ENCODE peak calls at places on chromosome 9, in seven cellular contexts. One of them, this sample, is unnamed. For H3K4me1, the result is how much of the 10 kb centered on the place peaks cover.

GRCh38 chr9:8660383-8660782 is 860.8 kb upstream of the DMAC1 start:
- DNase-seq in tibial artery: peak
- DNase-seq in breast epithelium: peak
- DNase-seq in lower lobe of right lung: no peak
- DNase-seq in sigmoid colon: peak
- DNase-seq in GM23248: no peak
- DNase-seq in spleen: no peak
- DNase-seq in this sample: peak

GRCh38 chr9:108478871-108479332 is 376.9 kb downstream of the ACTL7B start:
- DNase-seq in spleen: no peak
- DNase-seq in breast epithelium: no peak
- DNase-seq in sigmoid colon: no peak
- DNase-seq in tibial artery: no peak
- DNase-seq in lower lobe of right lung: no peak
- DNase-seq in GM23248: peak
- DNase-seq in this sample: no peak

GRCh38 chr9:111429175-111429574 is 55.0 kb downstream of the ECPAS start:
- DNase-seq in tibial artery: no peak
- DNase-seq in sigmoid colon: no peak
- DNase-seq in lower lobe of right lung: no peak
- DNase-seq in GM23248: peak
- DNase-seq in breast epithelium: no peak
- DNase-seq in spleen: no peak
- DNase-seq in this sample: no peak

GRCh38 chr9:78713746-78714405 is 417.0 kb downstream of the PSAT1 start:
- DNase-seq in spleen: no peak
- DNase-seq in lower lobe of right lung: no peak
- DNase-seq in breast epithelium: no peak
- DNase-seq in tibial artery: no peak
- DNase-seq in GM23248: peak
- DNase-seq in sigmoid colon: no peak
- DNase-seq in this sample: no peak

GRCh38 chr9:115456515-115456914 is 338.6 kb upstream of the TNC start:
- DNase-seq in spleen: no peak
- DNase-seq in breast epithelium: no peak
- DNase-seq in GM23248: peak
- DNase-seq in lower lobe of right lung: no peak
- DNase-seq in sigmoid colon: no peak
- DNase-seq in tibial artery: peak
- DNase-seq in this sample: no peak

GRCh38 chr9:7273575-7273974 is 515.8 kb downstream of the KDM4C start:
- DNase-seq in breast epithelium: no peak
- DNase-seq in lower lobe of right lung: no peak
- DNase-seq in tibial artery: no peak
- DNase-seq in GM23248: peak
- DNase-seq in spleen: no peak
- DNase-seq in sigmoid colon: no peak
- DNase-seq in this sample: no peak

GRCh38 chr9:112184211-112184610 is 9.1 kb upstream of the SUSD1 start:
- DNase-seq in spleen: no peak
- DNase-seq in GM23248: no peak
- DNase-seq in breast epithelium: no peak
- DNase-seq in tibial artery: no peak
- DNase-seq in lower lobe of right lung: no peak
- DNase-seq in sigmoid colon: no peak
- DNase-seq in this sample: no peak

GRCh38 chr9:94554439-94555331 is at the start of gene PCAT7:
- DNase-seq in breast epithelium: peak
- DNase-seq in spleen: no peak
- DNase-seq in lower lobe of right lung: peak
- DNase-seq in GM23248: peak
- DNase-seq in tibial artery: no peak
- DNase-seq in sigmoid colon: no peak
- DNase-seq in this sample: peak

GRCh38 chr9:5832093-5832542 is 799 bp downstream of the ERMP1 start:
- DNase-seq in lower lobe of right lung: no peak
- DNase-seq in sigmoid colon: no peak
- DNase-seq in GM23248: peak
- DNase-seq in spleen: no peak
- DNase-seq in tibial artery: no peak
- DNase-seq in breast epithelium: no peak
- DNase-seq in this sample: no peak

GRCh38 chr9:18459958-18460584 is 13.9 kb upstream of the ADAMTSL1 start:
- DNase-seq in sigmoid colon: no peak
- DNase-seq in breast epithelium: no peak
- DNase-seq in lower lobe of right lung: no peak
- DNase-seq in GM23248: peak
- DNase-seq in spleen: no peak
- DNase-seq in tibial artery: no peak
- DNase-seq in this sample: no peak

GRCh38 chr9:101417977-101418376 is 17.6 kb downstream of the ALDOB start:
- DNase-seq in breast epithelium: no peak
- DNase-seq in tibial artery: no peak
- DNase-seq in lower lobe of right lung: no peak
- DNase-seq in spleen: no peak
- DNase-seq in sigmoid colon: no peak
- DNase-seq in GM23248: no peak
- DNase-seq in this sample: no peak

GRCh38 chr9:36937951-36938350 is 96.1 kb downstream of the PAX5 start:
- DNase-seq in breast epithelium: no peak
- DNase-seq in GM23248: no peak
- DNase-seq in spleen: no peak
- DNase-seq in sigmoid colon: no peak
- DNase-seq in lower lobe of right lung: no peak
- DNase-seq in tibial artery: no peak
- DNase-seq in this sample: no peak

GRCh38 chr9:123749580-123750202 is 180.2 kb downstream of the DENND1A start:
- DNase-seq in spleen: no peak
- DNase-seq in tibial artery: no peak
- DNase-seq in sigmoid colon: no peak
- DNase-seq in lower lobe of right lung: no peak
- DNase-seq in GM23248: no peak
- DNase-seq in breast epithelium: no peak
- DNase-seq in this sample: no peak

GRCh38 chr9:35396560-35397215 is 93.2 kb upstream of the RUSC2 start:
- DNase-seq in breast epithelium: no peak
- DNase-seq in GM23248: no peak
- DNase-seq in sigmoid colon: no peak
- DNase-seq in lower lobe of right lung: no peak
- DNase-seq in tibial artery: no peak
- DNase-seq in spleen: no peak
- DNase-seq in this sample: no peak

GRCh38 chr9:132456241-132456640 is 46.2 kb downstream of the CFAP77 start:
- DNase-seq in sigmoid colon: no peak
- DNase-seq in lower lobe of right lung: no peak
- DNase-seq in breast epithelium: no peak
- DNase-seq in tibial artery: no peak
- DNase-seq in spleen: no peak
- DNase-seq in GM23248: no peak
- DNase-seq in this sample: no peak

GRCh38 chr9:14346826-14347407 is 33.0 kb upstream of the NFIB start:
- DNase-seq in breast epithelium: no peak
- DNase-seq in GM23248: no peak
- DNase-seq in sigmoid colon: no peak
- DNase-seq in lower lobe of right lung: no peak
- DNase-seq in tibial artery: peak
- DNase-seq in spleen: no peak
- DNase-seq in this sample: peak

GRCh38 chr9:135887021-135887507 is 20.3 kb downstream of the CAMSAP1 start:
- DNase-seq in spleen: no peak
- DNase-seq in lower lobe of right lung: peak
- DNase-seq in breast epithelium: no peak
- DNase-seq in GM23248: peak
- DNase-seq in sigmoid colon: no peak
- DNase-seq in tibial artery: no peak
- DNase-seq in this sample: no peak

GRCh38 chr9:81002242-81002641 is 687.1 kb downstream of the TLE1 start:
- DNase-seq in GM23248: no peak
- DNase-seq in breast epithelium: no peak
- DNase-seq in lower lobe of right lung: no peak
- DNase-seq in tibial artery: no peak
- DNase-seq in sigmoid colon: no peak
- DNase-seq in spleen: no peak
- DNase-seq in this sample: no peak

GRCh38 chr9:115158666-115159481 is 40.9 kb upstream of the TNC start:
- DNase-seq in tibial artery: no peak
- DNase-seq in GM23248: peak
- DNase-seq in lower lobe of right lung: no peak
- DNase-seq in spleen: no peak
- DNase-seq in sigmoid colon: peak
- DNase-seq in breast epithelium: no peak
- DNase-seq in this sample: no peak

GRCh38 chr9:93666279-93666784 is 89.9 kb downstream of the PHF2 start:
- DNase-seq in sigmoid colon: peak
- DNase-seq in breast epithelium: no peak
- DNase-seq in lower lobe of right lung: peak
- DNase-seq in GM23248: no peak
- DNase-seq in spleen: peak
- DNase-seq in tibial artery: peak
- DNase-seq in this sample: peak

GRCh38 chr9:109181284-109181683 is 14.2 kb upstream of the FRRS1L start:
- DNase-seq in lower lobe of right lung: no peak
- DNase-seq in sigmoid colon: no peak
- DNase-seq in tibial artery: no peak
- DNase-seq in breast epithelium: no peak
- DNase-seq in GM23248: no peak
- DNase-seq in spleen: no peak
- DNase-seq in this sample: no peak

GRCh38 chr9:72635197-72635596 is 113.8 kb downstream of the TMC1 start:
- DNase-seq in sigmoid colon: no peak
- DNase-seq in spleen: no peak
- DNase-seq in lower lobe of right lung: no peak
- DNase-seq in breast epithelium: no peak
- DNase-seq in tibial artery: no peak
- DNase-seq in GM23248: peak
- DNase-seq in this sample: no peak

GRCh38 chr9:130912932-130913598 is 16.5 kb upstream of the QRFP start:
- DNase-seq in sigmoid colon: peak
- DNase-seq in tibial artery: peak
- DNase-seq in spleen: no peak
- DNase-seq in breast epithelium: no peak
- DNase-seq in GM23248: peak
- DNase-seq in lower lobe of right lung: no peak
- DNase-seq in this sample: no peak

DNA sequence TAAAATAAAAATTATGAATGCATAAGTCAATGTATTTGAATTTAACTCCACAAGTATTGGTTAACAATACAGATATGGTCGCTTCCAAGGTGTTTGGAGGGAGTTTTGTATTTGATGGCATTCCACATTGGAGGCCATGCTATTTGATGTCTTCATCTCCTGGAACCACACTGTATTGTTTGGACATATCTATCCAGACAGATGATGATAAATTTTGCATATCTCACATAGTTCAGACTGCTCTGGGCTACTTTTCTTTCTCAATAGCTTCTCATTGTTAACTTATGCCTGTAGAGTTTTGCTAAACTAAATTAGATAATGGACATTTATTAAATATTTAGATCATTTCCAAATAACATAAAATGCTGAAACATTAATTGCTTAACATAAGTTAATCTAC is 58.0 kb downstream of the CDKN2A start:
- DNase-seq in lower lobe of right lung: no peak
- DNase-seq in spleen: no peak
- DNase-seq in tibial artery: no peak
- DNase-seq in breast epithelium: no peak
- DNase-seq in sigmoid colon: no peak
- DNase-seq in GM23248: no peak
- DNase-seq in this sample: no peak
- H3K4me1 ChIP-seq in lower lobe of right lung: under half
- H3K4me1 ChIP-seq in spleen: under half
- H3K4me1 ChIP-seq in tibial artery: under half
- H3K4me1 ChIP-seq in breast epithelium: under half
- H3K4me1 ChIP-seq in sigmoid colon: under half
- H3K4me1 ChIP-seq in GM23248: under half
- H3K4me1 ChIP-seq in this sample: under half

DNA sequence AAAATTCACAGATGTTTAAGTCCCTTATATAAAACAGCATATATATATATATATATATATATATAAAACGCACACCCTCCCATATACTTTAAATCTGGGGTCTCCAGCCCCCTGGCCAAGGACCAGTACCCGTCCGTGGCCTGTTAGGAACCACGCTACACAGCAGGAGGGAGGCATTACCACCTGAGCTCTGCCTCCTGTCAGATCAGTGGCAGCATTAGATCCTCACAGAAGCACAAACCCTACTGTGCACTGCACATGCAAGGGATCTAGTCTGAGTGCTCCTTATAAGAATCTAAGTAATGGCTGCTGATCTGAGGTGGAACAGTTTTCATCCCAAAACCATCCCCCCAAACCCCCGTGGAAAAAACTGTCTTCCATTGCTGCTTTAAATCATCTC is 9.0 kb downstream of the PSIP1 start:
- DNase-seq in spleen: no peak
- DNase-seq in tibial artery: no peak
- DNase-seq in breast epithelium: no peak
- DNase-seq in sigmoid colon: no peak
- DNase-seq in GM23248: no peak
- DNase-seq in lower lobe of right lung: no peak
- DNase-seq in this sample: no peak
- H3K4me1 ChIP-seq in spleen: under half
- H3K4me1 ChIP-seq in tibial artery: under half
- H3K4me1 ChIP-seq in breast epithelium: under half
- H3K4me1 ChIP-seq in sigmoid colon: under half
- H3K4me1 ChIP-seq in GM23248: under half
- H3K4me1 ChIP-seq in lower lobe of right lung: under half
- H3K4me1 ChIP-seq in this sample: under half

GRCh38 chr9:128884164-128884563 is 2.2 kb downstream of the LRRC8A start:
- DNase-seq in sigmoid colon: no peak
- DNase-seq in breast epithelium: no peak
- DNase-seq in lower lobe of right lung: no peak
- DNase-seq in GM23248: no peak
- DNase-seq in spleen: no peak
- DNase-seq in tibial artery: no peak
- DNase-seq in this sample: no peak
- H3K4me1 ChIP-seq in sigmoid colon: under half
- H3K4me1 ChIP-seq in breast epithelium: under half
- H3K4me1 ChIP-seq in lower lobe of right lung: half or more
- H3K4me1 ChIP-seq in GM23248: under half
- H3K4me1 ChIP-seq in spleen: half or more
- H3K4me1 ChIP-seq in tibial artery: half or more
- H3K4me1 ChIP-seq in this sample: under half

DNA sequence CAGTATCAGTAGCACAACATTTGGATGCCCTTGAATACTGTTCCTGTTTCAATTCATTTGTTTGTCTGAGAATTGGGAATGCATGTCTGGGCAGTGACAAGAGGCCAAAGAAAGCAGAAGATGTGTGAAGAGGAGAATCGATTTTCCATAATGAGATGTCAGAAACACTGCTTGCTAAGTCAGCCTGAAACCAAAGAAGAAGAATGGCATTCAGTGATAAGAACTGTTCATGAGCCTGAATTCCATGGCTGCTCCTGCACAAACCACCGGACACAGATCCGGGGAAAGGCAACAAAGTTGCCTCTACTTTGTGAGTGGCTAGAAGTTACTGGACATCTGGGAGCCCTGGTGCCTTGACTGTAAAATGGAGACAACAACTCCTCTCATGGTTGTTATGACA is 207.2 kb upstream of the RASEF start:
- DNase-seq in sigmoid colon: no peak
- DNase-seq in tibial artery: no peak
- DNase-seq in breast epithelium: no peak
- DNase-seq in GM23248: no peak
- DNase-seq in lower lobe of right lung: no peak
- DNase-seq in spleen: no peak
- DNase-seq in this sample: no peak
- H3K4me1 ChIP-seq in sigmoid colon: under half
- H3K4me1 ChIP-seq in tibial artery: under half
- H3K4me1 ChIP-seq in breast epithelium: under half
- H3K4me1 ChIP-seq in GM23248: under half
- H3K4me1 ChIP-seq in lower lobe of right lung: under half
- H3K4me1 ChIP-seq in spleen: under half
- H3K4me1 ChIP-seq in this sample: under half

GRCh38 chr9:137294684-137295312 is 7.3 kb downstream of the NRARP start:
- DNase-seq in sigmoid colon: no peak
- DNase-seq in spleen: no peak
- DNase-seq in breast epithelium: no peak
- DNase-seq in GM23248: peak
- DNase-seq in tibial artery: no peak
- DNase-seq in lower lobe of right lung: no peak
- DNase-seq in this sample: no peak
- H3K4me1 ChIP-seq in sigmoid colon: under half
- H3K4me1 ChIP-seq in spleen: half or more
- H3K4me1 ChIP-seq in breast epithelium: under half
- H3K4me1 ChIP-seq in GM23248: under half
- H3K4me1 ChIP-seq in tibial artery: under half
- H3K4me1 ChIP-seq in lower lobe of right lung: under half
- H3K4me1 ChIP-seq in this sample: under half